ENCODE peak calls at places on chromosomes 16 and 17, in five cellular contexts. Y is NCI-H69; O is activated CD8-positive, alpha-beta T cell treated with anti-CD3 and anti-CD28 coated beads for 36 hours; K is T1000; B is fibroblast of villous mesenchyme. J is an unnamed sample.
A peak's percentile ranks its signal among the peaks of the same experiment; 100 is the strongest.

GRCh38 chr16:86642084-86642483 is 63.7 kb downstream of the FOXL1 start:
- DNase-seq in K (no peak), O (no peak), Y (no peak), B (no peak), J (no peak)

GRCh38 chr16:89116341-89117238 is 22.9 kb downstream of the ACSF3 start:
- DNase-seq in B (no peak), K (no peak), O (no peak), Y (no peak), J (no peak)

GRCh38 chr16:86549076-86549892 is 5.8 kb downstream of the MTHFSD start:
- DNase-seq in B (no peak), O (peak; percentile 37), Y (no peak), K (no peak), J (no peak)

GRCh38 chr17:55598495-55598894 is 87.2 kb upstream of the SMIM36 start:
- DNase-seq in Y (peak; percentile 4), O (no peak), B (no peak), K (no peak), J (no peak)

GRCh38 chr16:58481931-58482330 is 18.0 kb upstream of the NDRG4 start:
- DNase-seq in B (no peak), Y (no peak), O (no peak), K (no peak), J (no peak)

GRCh38 chr16:3101018-3101840 is 2.1 kb upstream of the ZSCAN10 start:
- DNase-seq in K (no peak), B (peak; percentile 28), Y (peak; percentile 61), O (peak; percentile 61), J (peak; percentile 50)

GRCh38 chr16:81614654-81615359 is 164.3 kb upstream of the PLCG2 start:
- DNase-seq in Y (no peak), O (no peak), B (no peak), K (no peak), J (no peak)

GRCh38 chr16:66728117-66728787 is 23.2 kb downstream of the DYNC1LI2 start:
- DNase-seq in O (no peak), K (no peak), B (peak; percentile 65), Y (peak; percentile 58), J (peak; percentile 83)

GRCh38 chr17:50123649-50124349 is 6.2 kb downstream of the SAMD14 start:
- DNase-seq in B (peak; percentile 50), O (no peak), Y (peak; percentile 94), K (no peak), J (peak; percentile 53)